ENCODE peak calls at places on chromosome 13, in four cellular contexts. One of them, this sample, is unnamed.

GRCh38 chr13:79749985-79750551 is 269.1 kb downstream of the NDFIP2 start:
- DNase-seq in Daoy: peak
- DNase-seq in NCI-H446 treated with DMSO at 0.1 percent for 48 hours: no peak
- DNase-seq in posterior cingulate gyrus: no peak
- DNase-seq in this sample: no peak

GRCh38 chr13:29411493-29411892 is 184.0 kb downstream of the SLC7A1 start:
- DNase-seq in Daoy: no peak
- DNase-seq in NCI-H446 treated with DMSO at 0.1 percent for 48 hours: no peak
- DNase-seq in posterior cingulate gyrus: no peak
- DNase-seq in this sample: no peak

GRCh38 chr13:99496322-99497142 is 4.7 kb upstream of the TM9SF2 start:
- DNase-seq in Daoy: peak
- DNase-seq in NCI-H446 treated with DMSO at 0.1 percent for 48 hours: no peak
- DNase-seq in posterior cingulate gyrus: no peak
- DNase-seq in this sample: no peak

GRCh38 chr13:111614009-111614408 is 293.6 kb downstream of the TEX29 start:
- DNase-seq in Daoy: no peak
- DNase-seq in NCI-H446 treated with DMSO at 0.1 percent for 48 hours: no peak
- DNase-seq in posterior cingulate gyrus: no peak
- DNase-seq in this sample: no peak

GRCh38 chr13:107025991-107026390 is 458.1 kb upstream of the ARGLU1 start:
- DNase-seq in Daoy: no peak
- DNase-seq in NCI-H446 treated with DMSO at 0.1 percent for 48 hours: no peak
- DNase-seq in posterior cingulate gyrus: no peak
- DNase-seq in this sample: no peak

GRCh38 chr13:109160887-109161669 is 531.7 kb downstream of the MYO16 start:
- DNase-seq in Daoy: peak
- DNase-seq in NCI-H446 treated with DMSO at 0.1 percent for 48 hours: no peak
- DNase-seq in posterior cingulate gyrus: no peak
- DNase-seq in this sample: no peak

GRCh38 chr13:112619730-112620639 is 32.0 kb upstream of the TUBGCP3 start:
- DNase-seq in Daoy: peak
- DNase-seq in NCI-H446 treated with DMSO at 0.1 percent for 48 hours: no peak
- DNase-seq in posterior cingulate gyrus: no peak
- DNase-seq in this sample: no peak

GRCh38 chr13:111396457-111396856 is 76.0 kb downstream of the TEX29 start:
- DNase-seq in Daoy: no peak
- DNase-seq in NCI-H446 treated with DMSO at 0.1 percent for 48 hours: no peak
- DNase-seq in posterior cingulate gyrus: peak
- DNase-seq in this sample: no peak

GRCh38 chr13:70249332-70250064 is 141.2 kb upstream of the KLHL1 start:
- DNase-seq in Daoy: peak
- DNase-seq in NCI-H446 treated with DMSO at 0.1 percent for 48 hours: no peak
- DNase-seq in posterior cingulate gyrus: no peak
- DNase-seq in this sample: no peak